ENCODE peak calls at places on chromosomes 5 and 9, in six cellular contexts. One of them, this sample, is unnamed.

GRCh38 chr5:14399054-14399657 is 182.4 kb upstream of the OTULINL start:
- DNase-seq in stimulated activated CD8-positive, alpha-beta memory T cell treated with anti-CD3 and anti-CD28 coated beads, Interleukin-12 subunit alpha, Interleukin-12 subunit beta, amount 100 ng/mL, for 1 hour: no peak
- DNase-seq in testis: peak
- DNase-seq in stimulated activated CD4-positive, alpha-beta T cell treated with anti-CD3 and anti-CD28 coated beads, Interleukin-2, amount 100 ng/mL, for 48 hours: no peak
- DNase-seq in astrocyte of the spinal cord: peak
- DNase-seq in hippocampal formation: no peak
- DNase-seq in this sample: no peak

GRCh38 chr9:136316271-136316751 is 11.0 kb upstream of the GPSM1 start:
- DNase-seq in stimulated activated CD4-positive, alpha-beta T cell treated with anti-CD3 and anti-CD28 coated beads, Interleukin-2, amount 100 ng/mL, for 48 hours: no peak
- DNase-seq in stimulated activated CD8-positive, alpha-beta memory T cell treated with anti-CD3 and anti-CD28 coated beads, Interleukin-12 subunit alpha, Interleukin-12 subunit beta, amount 100 ng/mL, for 1 hour: peak
- DNase-seq in astrocyte of the spinal cord: no peak
- DNase-seq in hippocampal formation: no peak
- DNase-seq in testis: no peak
- DNase-seq in this sample: no peak

GRCh38 chr5:176543428-176544182 is 5.5 kb upstream of the CDHR2 start:
- DNase-seq in testis: peak
- DNase-seq in hippocampal formation: peak
- DNase-seq in stimulated activated CD8-positive, alpha-beta memory T cell treated with anti-CD3 and anti-CD28 coated beads, Interleukin-12 subunit alpha, Interleukin-12 subunit beta, amount 100 ng/mL, for 1 hour: no peak
- DNase-seq in stimulated activated CD4-positive, alpha-beta T cell treated with anti-CD3 and anti-CD28 coated beads, Interleukin-2, amount 100 ng/mL, for 48 hours: peak
- DNase-seq in astrocyte of the spinal cord: no peak
- DNase-seq in this sample: no peak

GRCh38 chr9:117725426-117725887 is 21.3 kb downstream of the TLR4 start:
- DNase-seq in stimulated activated CD4-positive, alpha-beta T cell treated with anti-CD3 and anti-CD28 coated beads, Interleukin-2, amount 100 ng/mL, for 48 hours: no peak
- DNase-seq in hippocampal formation: no peak
- DNase-seq in astrocyte of the spinal cord: no peak
- DNase-seq in testis: no peak
- DNase-seq in stimulated activated CD8-positive, alpha-beta memory T cell treated with anti-CD3 and anti-CD28 coated beads, Interleukin-12 subunit alpha, Interleukin-12 subunit beta, amount 100 ng/mL, for 1 hour: no peak
- DNase-seq in this sample: no peak

GRCh38 chr9:110099236-110099741 is 108.7 kb downstream of the C9orf152 start:
- DNase-seq in stimulated activated CD4-positive, alpha-beta T cell treated with anti-CD3 and anti-CD28 coated beads, Interleukin-2, amount 100 ng/mL, for 48 hours: no peak
- DNase-seq in testis: no peak
- DNase-seq in stimulated activated CD8-positive, alpha-beta memory T cell treated with anti-CD3 and anti-CD28 coated beads, Interleukin-12 subunit alpha, Interleukin-12 subunit beta, amount 100 ng/mL, for 1 hour: no peak
- DNase-seq in hippocampal formation: no peak
- DNase-seq in astrocyte of the spinal cord: peak
- DNase-seq in this sample: no peak

GRCh38 chr9:22030101-22030598 is 21.0 kb upstream of the CDKN2B start:
- DNase-seq in stimulated activated CD4-positive, alpha-beta T cell treated with anti-CD3 and anti-CD28 coated beads, Interleukin-2, amount 100 ng/mL, for 48 hours: no peak
- DNase-seq in hippocampal formation: no peak
- DNase-seq in stimulated activated CD8-positive, alpha-beta memory T cell treated with anti-CD3 and anti-CD28 coated beads, Interleukin-12 subunit alpha, Interleukin-12 subunit beta, amount 100 ng/mL, for 1 hour: no peak
- DNase-seq in testis: no peak
- DNase-seq in astrocyte of the spinal cord: peak
- DNase-seq in this sample: no peak

GRCh38 chr5:141869514-141869913 is 8.7 kb downstream of the PCDH1 start:
- DNase-seq in stimulated activated CD4-positive, alpha-beta T cell treated with anti-CD3 and anti-CD28 coated beads, Interleukin-2, amount 100 ng/mL, for 48 hours: no peak
- DNase-seq in astrocyte of the spinal cord: no peak
- DNase-seq in stimulated activated CD8-positive, alpha-beta memory T cell treated with anti-CD3 and anti-CD28 coated beads, Interleukin-12 subunit alpha, Interleukin-12 subunit beta, amount 100 ng/mL, for 1 hour: no peak
- DNase-seq in hippocampal formation: no peak
- DNase-seq in testis: no peak
- DNase-seq in this sample: no peak

GRCh38 chr9:94665606-94666005 is 26.3 kb upstream of the FBP1 start:
- DNase-seq in hippocampal formation: no peak
- DNase-seq in astrocyte of the spinal cord: no peak
- DNase-seq in testis: no peak
- DNase-seq in stimulated activated CD8-positive, alpha-beta memory T cell treated with anti-CD3 and anti-CD28 coated beads, Interleukin-12 subunit alpha, Interleukin-12 subunit beta, amount 100 ng/mL, for 1 hour: no peak
- DNase-seq in stimulated activated CD4-positive, alpha-beta T cell treated with anti-CD3 and anti-CD28 coated beads, Interleukin-2, amount 100 ng/mL, for 48 hours: no peak
- DNase-seq in this sample: no peak

GRCh38 chr9:113692264-113692663 is 183.8 kb upstream of the ZNF618 start:
- DNase-seq in testis: no peak
- DNase-seq in stimulated activated CD4-positive, alpha-beta T cell treated with anti-CD3 and anti-CD28 coated beads, Interleukin-2, amount 100 ng/mL, for 48 hours: no peak
- DNase-seq in stimulated activated CD8-positive, alpha-beta memory T cell treated with anti-CD3 and anti-CD28 coated beads, Interleukin-12 subunit alpha, Interleukin-12 subunit beta, amount 100 ng/mL, for 1 hour: no peak
- DNase-seq in hippocampal formation: no peak
- DNase-seq in astrocyte of the spinal cord: no peak
- DNase-seq in this sample: no peak

GRCh38 chr9:130770679-130771442 is 64.2 kb upstream of the ABL1 start:
- DNase-seq in stimulated activated CD8-positive, alpha-beta memory T cell treated with anti-CD3 and anti-CD28 coated beads, Interleukin-12 subunit alpha, Interleukin-12 subunit beta, amount 100 ng/mL, for 1 hour: no peak
- DNase-seq in stimulated activated CD4-positive, alpha-beta T cell treated with anti-CD3 and anti-CD28 coated beads, Interleukin-2, amount 100 ng/mL, for 48 hours: no peak
- DNase-seq in testis: no peak
- DNase-seq in hippocampal formation: no peak
- DNase-seq in astrocyte of the spinal cord: peak
- DNase-seq in this sample: no peak

GRCh38 chr5:142661957-142662356 is 23.9 kb downstream of the FGF1 start:
- DNase-seq in hippocampal formation: no peak
- DNase-seq in testis: no peak
- DNase-seq in stimulated activated CD8-positive, alpha-beta memory T cell treated with anti-CD3 and anti-CD28 coated beads, Interleukin-12 subunit alpha, Interleukin-12 subunit beta, amount 100 ng/mL, for 1 hour: no peak
- DNase-seq in astrocyte of the spinal cord: no peak
- DNase-seq in stimulated activated CD4-positive, alpha-beta T cell treated with anti-CD3 and anti-CD28 coated beads, Interleukin-2, amount 100 ng/mL, for 48 hours: no peak
- DNase-seq in this sample: no peak

GRCh38 chr5:56123531-56124243 is 109.4 kb downstream of the ANKRD55 start:
- DNase-seq in stimulated activated CD8-positive, alpha-beta memory T cell treated with anti-CD3 and anti-CD28 coated beads, Interleukin-12 subunit alpha, Interleukin-12 subunit beta, amount 100 ng/mL, for 1 hour: no peak
- DNase-seq in astrocyte of the spinal cord: peak
- DNase-seq in stimulated activated CD4-positive, alpha-beta T cell treated with anti-CD3 and anti-CD28 coated beads, Interleukin-2, amount 100 ng/mL, for 48 hours: no peak
- DNase-seq in testis: no peak
- DNase-seq in hippocampal formation: no peak
- DNase-seq in this sample: no peak

GRCh38 chr9:128887914-128888350 is 6.0 kb downstream of the LRRC8A start:
- DNase-seq in stimulated activated CD8-positive, alpha-beta memory T cell treated with anti-CD3 and anti-CD28 coated beads, Interleukin-12 subunit alpha, Interleukin-12 subunit beta, amount 100 ng/mL, for 1 hour: no peak
- DNase-seq in stimulated activated CD4-positive, alpha-beta T cell treated with anti-CD3 and anti-CD28 coated beads, Interleukin-2, amount 100 ng/mL, for 48 hours: no peak
- DNase-seq in astrocyte of the spinal cord: peak
- DNase-seq in hippocampal formation: no peak
- DNase-seq in testis: no peak
- DNase-seq in this sample: no peak

GRCh38 chr9:4548796-4549725 is 58.8 kb downstream of the SLC1A1 start:
- DNase-seq in stimulated activated CD8-positive, alpha-beta memory T cell treated with anti-CD3 and anti-CD28 coated beads, Interleukin-12 subunit alpha, Interleukin-12 subunit beta, amount 100 ng/mL, for 1 hour: no peak
- DNase-seq in astrocyte of the spinal cord: no peak
- DNase-seq in stimulated activated CD4-positive, alpha-beta T cell treated with anti-CD3 and anti-CD28 coated beads, Interleukin-2, amount 100 ng/mL, for 48 hours: no peak
- DNase-seq in testis: peak
- DNase-seq in hippocampal formation: no peak
- DNase-seq in this sample: peak

GRCh38 chr9:9790216-9790872 is 822.5 kb downstream of the PTPRD start:
- DNase-seq in astrocyte of the spinal cord: peak
- DNase-seq in testis: peak
- DNase-seq in hippocampal formation: no peak
- DNase-seq in stimulated activated CD4-positive, alpha-beta T cell treated with anti-CD3 and anti-CD28 coated beads, Interleukin-2, amount 100 ng/mL, for 48 hours: no peak
- DNase-seq in stimulated activated CD8-positive, alpha-beta memory T cell treated with anti-CD3 and anti-CD28 coated beads, Interleukin-12 subunit alpha, Interleukin-12 subunit beta, amount 100 ng/mL, for 1 hour: no peak
- DNase-seq in this sample: no peak

GRCh38 chr9:133973791-133974630 is 18.1 kb downstream of the VAV2 start:
- DNase-seq in astrocyte of the spinal cord: no peak
- DNase-seq in testis: no peak
- DNase-seq in hippocampal formation: no peak
- DNase-seq in stimulated activated CD8-positive, alpha-beta memory T cell treated with anti-CD3 and anti-CD28 coated beads, Interleukin-12 subunit alpha, Interleukin-12 subunit beta, amount 100 ng/mL, for 1 hour: no peak
- DNase-seq in stimulated activated CD4-positive, alpha-beta T cell treated with anti-CD3 and anti-CD28 coated beads, Interleukin-2, amount 100 ng/mL, for 48 hours: no peak
- DNase-seq in this sample: no peak

GRCh38 chr5:110086658-110087388 is 397.1 kb downstream of the MAN2A1 start:
- DNase-seq in stimulated activated CD4-positive, alpha-beta T cell treated with anti-CD3 and anti-CD28 coated beads, Interleukin-2, amount 100 ng/mL, for 48 hours: peak
- DNase-seq in hippocampal formation: no peak
- DNase-seq in testis: peak
- DNase-seq in astrocyte of the spinal cord: peak
- DNase-seq in stimulated activated CD8-positive, alpha-beta memory T cell treated with anti-CD3 and anti-CD28 coated beads, Interleukin-12 subunit alpha, Interleukin-12 subunit beta, amount 100 ng/mL, for 1 hour: no peak
- DNase-seq in this sample: no peak

GRCh38 chr9:16434522-16434921 is 435.9 kb downstream of the BNC2 start:
- DNase-seq in stimulated activated CD8-positive, alpha-beta memory T cell treated with anti-CD3 and anti-CD28 coated beads, Interleukin-12 subunit alpha, Interleukin-12 subunit beta, amount 100 ng/mL, for 1 hour: no peak
- DNase-seq in stimulated activated CD4-positive, alpha-beta T cell treated with anti-CD3 and anti-CD28 coated beads, Interleukin-2, amount 100 ng/mL, for 48 hours: no peak
- DNase-seq in hippocampal formation: no peak
- DNase-seq in astrocyte of the spinal cord: peak
- DNase-seq in testis: no peak
- DNase-seq in this sample: no peak

GRCh38 chr9:6229604-6230003 is 14.0 kb downstream of the IL33 start:
- DNase-seq in stimulated activated CD8-positive, alpha-beta memory T cell treated with anti-CD3 and anti-CD28 coated beads, Interleukin-12 subunit alpha, Interleukin-12 subunit beta, amount 100 ng/mL, for 1 hour: no peak
- DNase-seq in testis: no peak
- DNase-seq in stimulated activated CD4-positive, alpha-beta T cell treated with anti-CD3 and anti-CD28 coated beads, Interleukin-2, amount 100 ng/mL, for 48 hours: no peak
- DNase-seq in astrocyte of the spinal cord: no peak
- DNase-seq in hippocampal formation: no peak
- DNase-seq in this sample: no peak

GRCh38 chr5:72494700-72495124 is 12.5 kb downstream of the ZNF366 start:
- DNase-seq in testis: no peak
- DNase-seq in stimulated activated CD4-positive, alpha-beta T cell treated with anti-CD3 and anti-CD28 coated beads, Interleukin-2, amount 100 ng/mL, for 48 hours: no peak
- DNase-seq in astrocyte of the spinal cord: no peak
- DNase-seq in hippocampal formation: no peak
- DNase-seq in stimulated activated CD8-positive, alpha-beta memory T cell treated with anti-CD3 and anti-CD28 coated beads, Interleukin-12 subunit alpha, Interleukin-12 subunit beta, amount 100 ng/mL, for 1 hour: no peak
- DNase-seq in this sample: no peak

GRCh38 chr9:111805262-111805661 is 10.5 kb upstream of the SHOC1 start:
- DNase-seq in stimulated activated CD8-positive, alpha-beta memory T cell treated with anti-CD3 and anti-CD28 coated beads, Interleukin-12 subunit alpha, Interleukin-12 subunit beta, amount 100 ng/mL, for 1 hour: no peak
- DNase-seq in hippocampal formation: no peak
- DNase-seq in stimulated activated CD4-positive, alpha-beta T cell treated with anti-CD3 and anti-CD28 coated beads, Interleukin-2, amount 100 ng/mL, for 48 hours: no peak
- DNase-seq in astrocyte of the spinal cord: no peak
- DNase-seq in testis: no peak
- DNase-seq in this sample: no peak